ENCODE peak calls at places on chromosomes 7 and 10, in four cellular contexts. A is IMR-90, B is HepG2, C is K562. S is an unnamed sample.

GRCh38 chr10:27158421-27158820 is 3.3 kb downstream of the MASTL start:
- DNase-seq in A (peak; percentile 19), B (peak; percentile 13), C (no peak), S (peak; percentile 19)

GRCh38 chr7:91551377-91552175 is 287.3 kb downstream of the FZD1 start:
- DNase-seq in A (peak; percentile 8), B (no peak), C (no peak), S (no peak)

GRCh38 chr10:113099431-113100298 is 149.6 kb downstream of the TCF7L2 start:
- DNase-seq in A (peak; percentile 43), B (no peak), C (no peak), S (no peak)

GRCh38 chr10:99927719-99928280 is 81.9 kb downstream of the DNMBP start:
- DNase-seq in A (no peak), B (peak; percentile 68), C (no peak), S (no peak)

GRCh38 chr10:98101366-98101765 is 33.1 kb upstream of the R3HCC1L start:
- DNase-seq in A (no peak), B (no peak), C (no peak), S (no peak)

GRCh38 chr7:97013555-97013954 is 8.2 kb downstream of the DLX6 start:
- DNase-seq in A (no peak), B (no peak), C (no peak), S (no peak)

GRCh38 chr10:86931872-86932271 is 25.5 kb downstream of the MMRN2 start:
- DNase-seq in A (peak; percentile 77), B (no peak), C (no peak), S (no peak)

GRCh38 chr7:41247128-41247865 is 455.6 kb downstream of the INHBA start:
- DNase-seq in A (peak; percentile 74), B (no peak), C (no peak), S (no peak)

GRCh38 chr7:82593780-82594179 is 150.2 kb upstream of the CACNA2D1 start:
- DNase-seq in A (peak; percentile 21), B (no peak), C (no peak), S (no peak)

GRCh38 chr7:46949270-46949931 is 632.5 kb downstream of the TNS3 start:
- DNase-seq in A (no peak), B (no peak), C (no peak), S (no peak)

GRCh38 chr10:71479831-71480230 is 83.1 kb downstream of the CDH23 start:
- DNase-seq in A (no peak), B (no peak), C (no peak), S (no peak)

GRCh38 chr7:108561047-108561619 is 8.4 kb downstream of the THAP5 start:
- DNase-seq in A (peak; percentile 45), B (no peak), C (no peak), S (no peak)

GRCh38 chr10:44745920-44746319 is 165.2 kb upstream of the TMEM72 start:
- DNase-seq in A (no peak), B (peak; percentile 30), C (no peak), S (no peak)

GRCh38 chr10:13776861-13777301 is 190.1 kb downstream of the PRPF18 start:
- DNase-seq in A (peak; percentile 35), B (no peak), C (no peak), S (no peak)

GRCh38 chr10:95451568-95452524 is 109.3 kb downstream of the SORBS1 start:
- DNase-seq in A (no peak), B (peak; percentile 91), C (no peak), S (no peak)

GRCh38 chr10:72390785-72391184 is 36.1 kb upstream of the DNAJB12 start:
- DNase-seq in A (no peak), B (no peak), C (no peak), S (no peak)

GRCh38 chr10:18666810-18667209 is 7.6 kb downstream of the ARL5B start:
- DNase-seq in A (peak; percentile 86), B (peak; percentile 36), C (no peak), S (peak; percentile 29)

GRCh38 chr7:102044984-102045673 is 227.7 kb downstream of the CUX1 start:
- DNase-seq in A (peak; percentile 93), B (no peak), C (no peak), S (no peak)

GRCh38 chr7:143901360-143901709 is 641 bp downstream of the TCAF1 start:
- DNase-seq in A (peak; percentile 58), B (peak; percentile 25), C (no peak), S (peak; percentile 12)

GRCh38 chr7:80937336-80937735 is 18.5 kb upstream of the SEMA3C start:
- DNase-seq in A (no peak), B (no peak), C (no peak), S (no peak)

GRCh38 chr7:78296689-78297371 is 498.3 kb downstream of the PHTF2 start:
- DNase-seq in A (no peak), B (no peak), C (no peak), S (no peak)

GRCh38 chr7:104231054-104232046 is 23.5 kb upstream of the ORC5 start:
- DNase-seq in A (peak; percentile 58), B (peak; percentile 47), C (peak; percentile 73), S (peak; percentile 56)

GRCh38 chr10:24184455-24184854 is 24.5 kb upstream of the KIAA1217 start:
- DNase-seq in A (no peak), B (no peak), C (no peak), S (no peak)

GRCh38 chr10:110845756-110846620 is 25.7 kb upstream of the PDCD4 start:
- DNase-seq in A (no peak), B (peak; percentile 91), C (no peak), S (peak; percentile 24)

GRCh38 chr7:47724335-47724982 is 142.5 kb upstream of the TNS3 start:
- DNase-seq in A (peak; percentile 96), B (peak; percentile 83), C (no peak), S (peak; percentile 22)

GRCh38 chr10:36177071-36177470 is 535.0 kb upstream of the FZD8 start:
- DNase-seq in A (no peak), B (no peak), C (no peak), S (no peak)

GRCh38 chr10:11328264-11329054 is 283.0 kb downstream of the USP6NL start:
- DNase-seq in A (no peak), B (no peak), C (no peak), S (no peak)

GRCh38 chr10:26446258-26446657 is 8.1 kb downstream of the APBB1IP start:
- DNase-seq in A (no peak), B (no peak), C (no peak), S (no peak)

GRCh38 chr10:124642076-124642710 is 102.0 kb downstream of the FAM53B start:
- DNase-seq in A (no peak), B (no peak), C (no peak), S (no peak)
- TF ChIP-seq MAZ in A (no peak), B (no peak), C (no peak), S (no peak)

GRCh38 chr10:76717141-76717540 is 920.5 kb downstream of the KCNMA1 start:
- DNase-seq in A (peak; percentile 71), B (no peak), C (no peak), S (no peak)
- TF ChIP-seq MAZ in A (no peak), B (no peak), C (no peak), S (no peak)

GRCh38 chr7:73303546-73303945 is 5.1 kb downstream of the NSUN5 start:
- DNase-seq in A (no peak), B (no peak), C (no peak), S (no peak)

GRCh38 chr7:73308074-73308664 is 457 bp downstream of the NSUN5 start:
- DNase-seq in A (no peak), B (no peak), C (no peak), S (no peak)

GRCh38 chr7:73304071-73304470 is 4.6 kb downstream of the NSUN5 start:
- DNase-seq in A (no peak), B (no peak), C (no peak), S (no peak)

GRCh38 chr7:73308665-73309214 is at the start of gene NSUN5:
- DNase-seq in A (peak; percentile 48), B (peak; percentile 74), C (peak; percentile 97), S (peak; percentile 89)

DNA sequence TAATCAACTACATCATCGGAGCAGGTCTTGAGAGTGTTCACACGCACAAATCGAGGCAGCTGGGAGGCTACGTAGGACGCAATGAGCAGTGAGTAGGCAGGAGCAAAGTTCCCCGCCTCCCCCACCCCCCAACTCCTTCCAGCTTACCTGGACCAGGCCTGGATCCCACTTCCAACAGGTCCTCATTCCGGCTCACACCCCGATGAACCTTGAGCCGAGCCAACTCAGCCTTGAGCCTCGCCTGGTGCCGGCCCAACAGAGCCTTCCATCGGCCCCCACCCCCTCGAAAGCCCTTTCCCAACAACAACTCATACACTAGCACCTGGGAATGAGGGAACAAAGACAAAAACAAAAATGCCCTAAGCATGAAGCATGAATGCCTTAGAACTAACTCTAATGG is 1.2 kb downstream of the NSUN5 start:
- DNase-seq in A (no peak), B (no peak), C (no peak), S (no peak)
- TF ChIP-seq MAZ in A (no peak), B (no peak), C (no peak), S (no peak)

GRCh38 chr7:27189560-27190283 is 4.7 kb upstream of the HOXA11 start:
- DNase-seq in A (no peak), B (no peak), C (no peak), S (no peak)

GRCh38 chr7:27188666-27189559 is 3.9 kb upstream of the HOXA11 start:
- DNase-seq in A (no peak), B (no peak), C (no peak), S (no peak)

GRCh38 chr7:27186450-27187157 is 1.6 kb upstream of the HOXA11 start:
- DNase-seq in A (no peak), B (no peak), C (no peak), S (no peak)

GRCh38 chr7:27187158-27187701 is 2.2 kb upstream of the HOXA11 start:
- DNase-seq in A (no peak), B (no peak), C (no peak), S (no peak)

DNA sequence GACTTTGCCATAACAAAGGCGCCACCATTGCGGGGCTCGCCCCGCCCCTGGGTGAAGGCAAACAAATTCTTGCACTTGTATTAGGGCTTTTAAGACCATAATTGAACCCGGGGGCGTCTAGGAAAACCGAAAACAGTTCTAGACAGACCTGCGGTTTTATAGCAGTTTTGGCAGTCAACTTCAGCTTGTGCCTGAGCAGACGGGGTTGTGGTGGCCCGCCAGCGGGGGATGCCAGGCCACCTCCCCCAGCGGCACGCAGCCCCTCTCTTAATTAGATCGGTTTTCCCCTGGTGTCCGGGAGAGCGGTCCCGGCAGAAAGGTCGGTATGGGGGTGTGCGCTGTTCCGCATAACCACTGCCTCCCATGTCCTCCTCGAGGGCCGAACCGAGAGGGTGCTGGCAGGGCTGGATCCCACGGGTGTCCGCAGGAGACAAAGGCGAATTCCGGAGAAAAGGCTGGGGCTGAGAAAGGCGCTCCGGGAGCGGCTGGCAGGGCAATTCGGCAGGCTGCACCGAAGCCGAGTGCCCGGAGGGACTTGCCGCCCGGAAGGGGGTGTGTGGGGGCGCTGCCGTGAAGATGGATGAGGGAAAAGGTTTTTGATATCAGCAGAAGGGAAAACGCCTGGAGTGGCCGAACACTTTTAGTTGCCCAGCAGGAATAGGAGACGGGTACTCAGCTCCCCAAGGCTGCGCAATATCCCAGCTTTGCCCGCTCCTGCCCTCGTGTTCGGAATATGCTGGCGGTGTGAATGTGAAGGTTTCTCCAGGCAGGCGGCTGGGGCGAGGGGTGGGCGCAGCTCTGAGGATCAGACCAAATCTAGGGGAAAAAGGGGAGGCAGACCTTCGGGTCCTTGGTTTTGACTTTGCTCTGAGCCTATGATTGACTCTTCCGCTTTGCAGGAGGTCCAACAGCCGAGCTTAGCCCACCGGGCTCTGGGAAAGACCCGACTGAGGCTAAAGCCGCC is 3.0 kb upstream of the HOXA11 start:
- DNase-seq in A (no peak), B (no peak), C (no peak), S (no peak)
- TF ChIP-seq MAZ in A (no peak), B (no peak), C (no peak), S (no peak)

S was measured in A549.